ENCODE peak calls at places on chromosomes 4 and X, in nine cellular contexts. One of them, this sample, is unnamed.

GRCh38 chr4:81635747-81636146 is 164.0 kb upstream of the RASGEF1B start:
- DNase-seq in fibroblast of gingiva: no peak
- DNase-seq in SK-MEL-5: peak; percentile 8
- DNase-seq in GM10248: peak; percentile 11
- DNase-seq in osteoblast: no peak
- DNase-seq in NCI-H1092 treated with DMSO at 0.1 percent for 48 hours: no peak
- DNase-seq in stimulated activated CD8-positive, alpha-beta memory T cell treated with anti-CD3 and anti-CD28 coated beads, Interleukin-2, amount 100 ng/mL, for 1 hour: no peak
- DNase-seq in naive B cell: peak; percentile 75
- DNase-seq in ACHN: peak; percentile 25
- DNase-seq in this sample: peak; percentile 42

GRCh38 chr4:73585345-73585744 is 34.9 kb downstream of the RASSF6 start:
- DNase-seq in fibroblast of gingiva: no peak
- DNase-seq in SK-MEL-5: no peak
- DNase-seq in GM10248: no peak
- DNase-seq in osteoblast: no peak
- DNase-seq in NCI-H1092 treated with DMSO at 0.1 percent for 48 hours: no peak
- DNase-seq in stimulated activated CD8-positive, alpha-beta memory T cell treated with anti-CD3 and anti-CD28 coated beads, Interleukin-2, amount 100 ng/mL, for 1 hour: no peak
- DNase-seq in naive B cell: no peak
- DNase-seq in ACHN: no peak
- DNase-seq in this sample: no peak

GRCh38 chr4:180456928-180457327 is 1786.3 kb upstream of the TENM3 start:
- DNase-seq in fibroblast of gingiva: no peak
- DNase-seq in SK-MEL-5: peak; percentile 57
- DNase-seq in GM10248: no peak
- DNase-seq in osteoblast: no peak
- DNase-seq in NCI-H1092 treated with DMSO at 0.1 percent for 48 hours: no peak
- DNase-seq in stimulated activated CD8-positive, alpha-beta memory T cell treated with anti-CD3 and anti-CD28 coated beads, Interleukin-2, amount 100 ng/mL, for 1 hour: no peak
- DNase-seq in naive B cell: no peak
- DNase-seq in ACHN: no peak
- DNase-seq in this sample: no peak

GRCh38 chr4:21952549-21952948 is 4.0 kb upstream of the KCNIP4 start:
- DNase-seq in fibroblast of gingiva: no peak
- DNase-seq in SK-MEL-5: no peak
- DNase-seq in GM10248: peak; percentile 13
- DNase-seq in osteoblast: no peak
- DNase-seq in NCI-H1092 treated with DMSO at 0.1 percent for 48 hours: no peak
- DNase-seq in stimulated activated CD8-positive, alpha-beta memory T cell treated with anti-CD3 and anti-CD28 coated beads, Interleukin-2, amount 100 ng/mL, for 1 hour: no peak
- DNase-seq in naive B cell: no peak
- DNase-seq in ACHN: no peak
- DNase-seq in this sample: no peak

GRCh38 chr4:24657768-24658617 is 73.6 kb upstream of the DHX15 start:
- DNase-seq in fibroblast of gingiva: peak; percentile 46
- DNase-seq in SK-MEL-5: peak; percentile 94
- DNase-seq in GM10248: peak; percentile 31
- DNase-seq in osteoblast: peak; percentile 49
- DNase-seq in NCI-H1092 treated with DMSO at 0.1 percent for 48 hours: peak; percentile 32
- DNase-seq in stimulated activated CD8-positive, alpha-beta memory T cell treated with anti-CD3 and anti-CD28 coated beads, Interleukin-2, amount 100 ng/mL, for 1 hour: no peak
- DNase-seq in naive B cell: no peak
- DNase-seq in ACHN: peak; percentile 95
- DNase-seq in this sample: peak; percentile 99

GRCh38 chrX:105647749-105648148 is 174.6 kb upstream of the NRK start:
- DNase-seq in fibroblast of gingiva: no peak
- DNase-seq in SK-MEL-5: no peak
- DNase-seq in GM10248: no peak
- DNase-seq in osteoblast: peak; percentile 17
- DNase-seq in NCI-H1092 treated with DMSO at 0.1 percent for 48 hours: no peak
- DNase-seq in stimulated activated CD8-positive, alpha-beta memory T cell treated with anti-CD3 and anti-CD28 coated beads, Interleukin-2, amount 100 ng/mL, for 1 hour: no peak
- DNase-seq in naive B cell: no peak
- DNase-seq in ACHN: no peak
- DNase-seq in this sample: no peak

GRCh38 chrX:140050906-140051305 is 85.6 kb upstream of the CXorf66 start:
- DNase-seq in fibroblast of gingiva: no peak
- DNase-seq in SK-MEL-5: peak; percentile 20
- DNase-seq in GM10248: no peak
- DNase-seq in osteoblast: no peak
- DNase-seq in NCI-H1092 treated with DMSO at 0.1 percent for 48 hours: no peak
- DNase-seq in stimulated activated CD8-positive, alpha-beta memory T cell treated with anti-CD3 and anti-CD28 coated beads, Interleukin-2, amount 100 ng/mL, for 1 hour: no peak
- DNase-seq in naive B cell: no peak
- DNase-seq in ACHN: peak; percentile 4
- DNase-seq in this sample: no peak

GRCh38 chr4:114890773-114891172 is 222.6 kb downstream of the NDST4 start:
- DNase-seq in fibroblast of gingiva: no peak
- DNase-seq in SK-MEL-5: no peak
- DNase-seq in GM10248: no peak
- DNase-seq in osteoblast: no peak
- DNase-seq in NCI-H1092 treated with DMSO at 0.1 percent for 48 hours: no peak
- DNase-seq in stimulated activated CD8-positive, alpha-beta memory T cell treated with anti-CD3 and anti-CD28 coated beads, Interleukin-2, amount 100 ng/mL, for 1 hour: no peak
- DNase-seq in naive B cell: no peak
- DNase-seq in ACHN: no peak
- DNase-seq in this sample: no peak

GRCh38 chr4:20422398-20422797 is 170.7 kb downstream of the SLIT2 start:
- DNase-seq in fibroblast of gingiva: peak; percentile 29
- DNase-seq in SK-MEL-5: peak; percentile 73
- DNase-seq in GM10248: peak; percentile 14
- DNase-seq in osteoblast: no peak
- DNase-seq in NCI-H1092 treated with DMSO at 0.1 percent for 48 hours: peak; percentile 71
- DNase-seq in stimulated activated CD8-positive, alpha-beta memory T cell treated with anti-CD3 and anti-CD28 coated beads, Interleukin-2, amount 100 ng/mL, for 1 hour: no peak
- DNase-seq in naive B cell: no peak
- DNase-seq in ACHN: peak; percentile 49
- DNase-seq in this sample: no peak

GRCh38 chr4:127881565-127881869 is 824 bp downstream of the PLK4 start:
- DNase-seq in fibroblast of gingiva: no peak
- DNase-seq in SK-MEL-5: no peak
- DNase-seq in GM10248: no peak
- DNase-seq in osteoblast: no peak
- DNase-seq in NCI-H1092 treated with DMSO at 0.1 percent for 48 hours: no peak
- DNase-seq in stimulated activated CD8-positive, alpha-beta memory T cell treated with anti-CD3 and anti-CD28 coated beads, Interleukin-2, amount 100 ng/mL, for 1 hour: no peak
- DNase-seq in naive B cell: no peak
- DNase-seq in ACHN: no peak
- DNase-seq in this sample: no peak

GRCh38 chrX:103918584-103919335 is 43.7 kb upstream of the TMSB15B start:
- DNase-seq in fibroblast of gingiva: peak; percentile 41
- DNase-seq in SK-MEL-5: peak; percentile 43
- DNase-seq in GM10248: peak; percentile 62
- DNase-seq in osteoblast: peak; percentile 86
- DNase-seq in NCI-H1092 treated with DMSO at 0.1 percent for 48 hours: peak; percentile 84
- DNase-seq in stimulated activated CD8-positive, alpha-beta memory T cell treated with anti-CD3 and anti-CD28 coated beads, Interleukin-2, amount 100 ng/mL, for 1 hour: peak; percentile 24
- DNase-seq in naive B cell: peak; percentile 50
- DNase-seq in ACHN: peak; percentile 60
- DNase-seq in this sample: no peak

GRCh38 chrX:115958687-115959359 is 211.7 kb upstream of the AGTR2 start:
- DNase-seq in fibroblast of gingiva: no peak
- DNase-seq in SK-MEL-5: peak; percentile 38
- DNase-seq in GM10248: no peak
- DNase-seq in osteoblast: no peak
- DNase-seq in NCI-H1092 treated with DMSO at 0.1 percent for 48 hours: peak; percentile 46
- DNase-seq in stimulated activated CD8-positive, alpha-beta memory T cell treated with anti-CD3 and anti-CD28 coated beads, Interleukin-2, amount 100 ng/mL, for 1 hour: no peak
- DNase-seq in naive B cell: no peak
- DNase-seq in ACHN: no peak
- DNase-seq in this sample: no peak

GRCh38 chrX:150664290-150664689 is 28.9 kb upstream of the MTMR1 start:
- DNase-seq in fibroblast of gingiva: peak; percentile 41
- DNase-seq in SK-MEL-5: no peak
- DNase-seq in GM10248: no peak
- DNase-seq in osteoblast: no peak
- DNase-seq in NCI-H1092 treated with DMSO at 0.1 percent for 48 hours: peak; percentile 92
- DNase-seq in stimulated activated CD8-positive, alpha-beta memory T cell treated with anti-CD3 and anti-CD28 coated beads, Interleukin-2, amount 100 ng/mL, for 1 hour: no peak
- DNase-seq in naive B cell: no peak
- DNase-seq in ACHN: no peak
- DNase-seq in this sample: peak; percentile 15

GRCh38 chr4:176309772-176310171 is 10.0 kb upstream of the SPCS3 start:
- DNase-seq in fibroblast of gingiva: peak; percentile 6
- DNase-seq in SK-MEL-5: no peak
- DNase-seq in GM10248: no peak
- DNase-seq in osteoblast: peak; percentile 64
- DNase-seq in NCI-H1092 treated with DMSO at 0.1 percent for 48 hours: no peak
- DNase-seq in stimulated activated CD8-positive, alpha-beta memory T cell treated with anti-CD3 and anti-CD28 coated beads, Interleukin-2, amount 100 ng/mL, for 1 hour: no peak
- DNase-seq in naive B cell: no peak
- DNase-seq in ACHN: no peak
- DNase-seq in this sample: no peak

GRCh38 chr4:10006236-10006603 is 15.1 kb downstream of the SLC2A9 start:
- DNase-seq in fibroblast of gingiva: peak; percentile 76
- DNase-seq in SK-MEL-5: peak; percentile 81
- DNase-seq in GM10248: no peak
- DNase-seq in osteoblast: peak; percentile 91
- DNase-seq in NCI-H1092 treated with DMSO at 0.1 percent for 48 hours: peak; percentile 39
- DNase-seq in stimulated activated CD8-positive, alpha-beta memory T cell treated with anti-CD3 and anti-CD28 coated beads, Interleukin-2, amount 100 ng/mL, for 1 hour: no peak
- DNase-seq in naive B cell: no peak
- DNase-seq in ACHN: peak; percentile 58
- DNase-seq in this sample: peak; percentile 92

GRCh38 chr4:83582289-83582756 is 46.4 kb downstream of the GPAT3 start:
- DNase-seq in fibroblast of gingiva: peak; percentile 86
- DNase-seq in SK-MEL-5: peak; percentile 21
- DNase-seq in GM10248: no peak
- DNase-seq in osteoblast: no peak
- DNase-seq in NCI-H1092 treated with DMSO at 0.1 percent for 48 hours: peak; percentile 50
- DNase-seq in stimulated activated CD8-positive, alpha-beta memory T cell treated with anti-CD3 and anti-CD28 coated beads, Interleukin-2, amount 100 ng/mL, for 1 hour: no peak
- DNase-seq in naive B cell: no peak
- DNase-seq in ACHN: peak; percentile 27
- DNase-seq in this sample: peak; percentile 74

GRCh38 chr4:78517050-78517652 is 34.4 kb upstream of the ANXA3 start:
- DNase-seq in fibroblast of gingiva: peak; percentile 29
- DNase-seq in SK-MEL-5: peak; percentile 54
- DNase-seq in GM10248: no peak
- DNase-seq in osteoblast: peak; percentile 46
- DNase-seq in NCI-H1092 treated with DMSO at 0.1 percent for 48 hours: peak; percentile 50
- DNase-seq in stimulated activated CD8-positive, alpha-beta memory T cell treated with anti-CD3 and anti-CD28 coated beads, Interleukin-2, amount 100 ng/mL, for 1 hour: no peak
- DNase-seq in naive B cell: no peak
- DNase-seq in ACHN: peak; percentile 48
- DNase-seq in this sample: no peak

GRCh38 chr4:126939401-126939800 is 693.4 kb upstream of the INTU start:
- DNase-seq in fibroblast of gingiva: peak; percentile 42
- DNase-seq in SK-MEL-5: no peak
- DNase-seq in GM10248: no peak
- DNase-seq in osteoblast: peak; percentile 47
- DNase-seq in NCI-H1092 treated with DMSO at 0.1 percent for 48 hours: no peak
- DNase-seq in stimulated activated CD8-positive, alpha-beta memory T cell treated with anti-CD3 and anti-CD28 coated beads, Interleukin-2, amount 100 ng/mL, for 1 hour: no peak
- DNase-seq in naive B cell: no peak
- DNase-seq in ACHN: no peak
- DNase-seq in this sample: peak; percentile 31

GRCh38 chr4:17817027-17817426 is 6.2 kb downstream of the NCAPG start:
- DNase-seq in fibroblast of gingiva: peak; percentile 81
- DNase-seq in SK-MEL-5: peak; percentile 70
- DNase-seq in GM10248: peak; percentile 30
- DNase-seq in osteoblast: no peak
- DNase-seq in NCI-H1092 treated with DMSO at 0.1 percent for 48 hours: peak; percentile 52
- DNase-seq in stimulated activated CD8-positive, alpha-beta memory T cell treated with anti-CD3 and anti-CD28 coated beads, Interleukin-2, amount 100 ng/mL, for 1 hour: no peak
- DNase-seq in naive B cell: peak; percentile 34
- DNase-seq in ACHN: peak; percentile 68
- DNase-seq in this sample: peak; percentile 47

GRCh38 chr4:185343726-185344581 is 51.8 kb downstream of the LRP2BP start:
- DNase-seq in fibroblast of gingiva: no peak
- DNase-seq in SK-MEL-5: no peak
- DNase-seq in GM10248: no peak
- DNase-seq in osteoblast: peak; percentile 68
- DNase-seq in NCI-H1092 treated with DMSO at 0.1 percent for 48 hours: no peak
- DNase-seq in stimulated activated CD8-positive, alpha-beta memory T cell treated with anti-CD3 and anti-CD28 coated beads, Interleukin-2, amount 100 ng/mL, for 1 hour: no peak
- DNase-seq in naive B cell: no peak
- DNase-seq in ACHN: no peak
- DNase-seq in this sample: no peak

GRCh38 chr4:66330125-66330524 is 659.8 kb upstream of the EPHA5 start:
- DNase-seq in fibroblast of gingiva: no peak
- DNase-seq in SK-MEL-5: no peak
- DNase-seq in GM10248: no peak
- DNase-seq in osteoblast: no peak
- DNase-seq in NCI-H1092 treated with DMSO at 0.1 percent for 48 hours: no peak
- DNase-seq in stimulated activated CD8-positive, alpha-beta memory T cell treated with anti-CD3 and anti-CD28 coated beads, Interleukin-2, amount 100 ng/mL, for 1 hour: no peak
- DNase-seq in naive B cell: no peak
- DNase-seq in ACHN: no peak
- DNase-seq in this sample: no peak

GRCh38 chrX:78964598-78964997 is 19.4 kb downstream of the P2RY10 start:
- DNase-seq in fibroblast of gingiva: no peak
- DNase-seq in SK-MEL-5: no peak
- DNase-seq in GM10248: no peak
- DNase-seq in osteoblast: no peak
- DNase-seq in NCI-H1092 treated with DMSO at 0.1 percent for 48 hours: no peak
- DNase-seq in stimulated activated CD8-positive, alpha-beta memory T cell treated with anti-CD3 and anti-CD28 coated beads, Interleukin-2, amount 100 ng/mL, for 1 hour: no peak
- DNase-seq in naive B cell: no peak
- DNase-seq in ACHN: no peak
- DNase-seq in this sample: no peak

GRCh38 chrX:12329476-12329875 is 191.2 kb downstream of the FRMPD4 start:
- DNase-seq in fibroblast of gingiva: no peak
- DNase-seq in SK-MEL-5: no peak
- DNase-seq in GM10248: no peak
- DNase-seq in osteoblast: no peak
- DNase-seq in NCI-H1092 treated with DMSO at 0.1 percent for 48 hours: no peak
- DNase-seq in stimulated activated CD8-positive, alpha-beta memory T cell treated with anti-CD3 and anti-CD28 coated beads, Interleukin-2, amount 100 ng/mL, for 1 hour: no peak
- DNase-seq in naive B cell: no peak
- DNase-seq in ACHN: no peak
- DNase-seq in this sample: no peak

GRCh38 chr4:137644201-137644600 is 111.9 kb upstream of the PCDH18 start:
- DNase-seq in fibroblast of gingiva: peak; percentile 14
- DNase-seq in SK-MEL-5: no peak
- DNase-seq in GM10248: no peak
- DNase-seq in osteoblast: peak; percentile 80
- DNase-seq in NCI-H1092 treated with DMSO at 0.1 percent for 48 hours: no peak
- DNase-seq in stimulated activated CD8-positive, alpha-beta memory T cell treated with anti-CD3 and anti-CD28 coated beads, Interleukin-2, amount 100 ng/mL, for 1 hour: no peak
- DNase-seq in naive B cell: no peak
- DNase-seq in ACHN: no peak
- DNase-seq in this sample: peak; percentile 26

GRCh38 chrX:55011294-55011693 is 11.1 kb downstream of the APEX2 start:
- DNase-seq in fibroblast of gingiva: no peak
- DNase-seq in SK-MEL-5: peak; percentile 36
- DNase-seq in GM10248: no peak
- DNase-seq in osteoblast: peak; percentile 79
- DNase-seq in NCI-H1092 treated with DMSO at 0.1 percent for 48 hours: peak; percentile 3
- DNase-seq in stimulated activated CD8-positive, alpha-beta memory T cell treated with anti-CD3 and anti-CD28 coated beads, Interleukin-2, amount 100 ng/mL, for 1 hour: no peak
- DNase-seq in naive B cell: no peak
- DNase-seq in ACHN: no peak
- DNase-seq in this sample: no peak

GRCh38 chr4:126604273-126604867 is 1028.4 kb upstream of the INTU start:
- DNase-seq in fibroblast of gingiva: peak; percentile 42
- DNase-seq in SK-MEL-5: peak; percentile 55
- DNase-seq in GM10248: peak; percentile 18
- DNase-seq in osteoblast: no peak
- DNase-seq in NCI-H1092 treated with DMSO at 0.1 percent for 48 hours: peak; percentile 32
- DNase-seq in stimulated activated CD8-positive, alpha-beta memory T cell treated with anti-CD3 and anti-CD28 coated beads, Interleukin-2, amount 100 ng/mL, for 1 hour: no peak
- DNase-seq in naive B cell: no peak
- DNase-seq in ACHN: peak; percentile 36
- DNase-seq in this sample: no peak

GRCh38 chr4:150006197-150006596 is 72.0 kb upstream of the DCLK2 start:
- DNase-seq in fibroblast of gingiva: peak; percentile 54
- DNase-seq in SK-MEL-5: no peak
- DNase-seq in GM10248: no peak
- DNase-seq in osteoblast: no peak
- DNase-seq in NCI-H1092 treated with DMSO at 0.1 percent for 48 hours: peak; percentile 58
- DNase-seq in stimulated activated CD8-positive, alpha-beta memory T cell treated with anti-CD3 and anti-CD28 coated beads, Interleukin-2, amount 100 ng/mL, for 1 hour: no peak
- DNase-seq in naive B cell: no peak
- DNase-seq in ACHN: no peak
- DNase-seq in this sample: no peak

GRCh38 chrX:68931345-68931744 is 102.5 kb downstream of the EFNB1 start:
- DNase-seq in fibroblast of gingiva: no peak
- DNase-seq in SK-MEL-5: no peak
- DNase-seq in GM10248: no peak
- DNase-seq in osteoblast: no peak
- DNase-seq in NCI-H1092 treated with DMSO at 0.1 percent for 48 hours: no peak
- DNase-seq in stimulated activated CD8-positive, alpha-beta memory T cell treated with anti-CD3 and anti-CD28 coated beads, Interleukin-2, amount 100 ng/mL, for 1 hour: no peak
- DNase-seq in naive B cell: no peak
- DNase-seq in ACHN: no peak
- DNase-seq in this sample: no peak

GRCh38 chrX:25003066-25003849 is 12.5 kb downstream of the ARX start:
- DNase-seq in fibroblast of gingiva: no peak
- DNase-seq in SK-MEL-5: no peak
- DNase-seq in GM10248: no peak
- DNase-seq in osteoblast: peak; percentile 83
- DNase-seq in NCI-H1092 treated with DMSO at 0.1 percent for 48 hours: no peak
- DNase-seq in stimulated activated CD8-positive, alpha-beta memory T cell treated with anti-CD3 and anti-CD28 coated beads, Interleukin-2, amount 100 ng/mL, for 1 hour: no peak
- DNase-seq in naive B cell: no peak
- DNase-seq in ACHN: no peak
- DNase-seq in this sample: no peak

GRCh38 chr4:98688416-98689290 is 30.2 kb upstream of the TSPAN5 start:
- DNase-seq in fibroblast of gingiva: peak; percentile 51
- DNase-seq in SK-MEL-5: no peak
- DNase-seq in GM10248: no peak
- DNase-seq in osteoblast: peak; percentile 66
- DNase-seq in NCI-H1092 treated with DMSO at 0.1 percent for 48 hours: no peak
- DNase-seq in stimulated activated CD8-positive, alpha-beta memory T cell treated with anti-CD3 and anti-CD28 coated beads, Interleukin-2, amount 100 ng/mL, for 1 hour: no peak
- DNase-seq in naive B cell: no peak
- DNase-seq in ACHN: peak; percentile 3
- DNase-seq in this sample: no peak

GRCh38 chr4:3013839-3014350 is 50.5 kb downstream of the GRK4 start:
- DNase-seq in fibroblast of gingiva: no peak
- DNase-seq in SK-MEL-5: no peak
- DNase-seq in GM10248: peak; percentile 78
- DNase-seq in osteoblast: peak; percentile 29
- DNase-seq in NCI-H1092 treated with DMSO at 0.1 percent for 48 hours: no peak
- DNase-seq in stimulated activated CD8-positive, alpha-beta memory T cell treated with anti-CD3 and anti-CD28 coated beads, Interleukin-2, amount 100 ng/mL, for 1 hour: no peak
- DNase-seq in naive B cell: no peak
- DNase-seq in ACHN: no peak
- DNase-seq in this sample: no peak

This sample was measured in epithelial cell of proximal tubule.